ENCODE peak calls at places on chromosomes 1 and 21, in seven cellular contexts. F is small intestine, P is LNCaP clone FGC, T is SJSA1, N is left ventricle myocardium inferior, L is K562, H is body of pancreas. Z is an unnamed sample.

GRCh38 chr21:38359835-38360234 is 103.0 kb downstream of the KCNJ15 start:
- DNase-seq in H (no peak), L (no peak), F (no peak), N (no peak), P (no peak), T (no peak), Z (no peak)

GRCh38 chr21:42237577-42237976 is 18.6 kb downstream of the ABCG1 start:
- DNase-seq in N (no peak), L (no peak), T (no peak), F (no peak), H (no peak), P (no peak), Z (no peak)

GRCh38 chr1:14487671-14488070 is 110.8 kb upstream of the KAZN start:
- DNase-seq in L (no peak), F (no peak), T (no peak), N (no peak), P (no peak), H (no peak), Z (no peak)

GRCh38 chr1:114037952-114038867 is 58.9 kb downstream of the OLFML3 start:
- DNase-seq in L (no peak), F (no peak), N (no peak), T (no peak), H (no peak), P (no peak), Z (no peak)

GRCh38 chr21:25960423-25960822 is 210.1 kb downstream of the APP start:
- DNase-seq in P (no peak), F (no peak), N (no peak), L (no peak), H (no peak), T (no peak), Z (no peak)

GRCh38 chr1:46613661-46614603 is 2.7 kb downstream of the MOB3C start:
- DNase-seq in N (peak), P (no peak), H (peak), T (peak), L (peak), F (peak), Z (no peak)

GRCh38 chr1:23638786-23639241 is 52.8 kb upstream of the RPL11 start:
- DNase-seq in H (no peak), L (no peak), N (peak), P (no peak), T (no peak), F (no peak), Z (no peak)

GRCh38 chr1:222096883-222097282 is 355.0 kb upstream of the DUSP10 start:
- DNase-seq in T (no peak), F (no peak), P (no peak), H (no peak), N (no peak), L (no peak), Z (no peak)

GRCh38 chr1:47915677-47916353 is 81.4 kb downstream of the TRABD2B start:
- DNase-seq in N (no peak), F (no peak), L (no peak), H (no peak), P (no peak), T (no peak), Z (no peak)

GRCh38 chr1:31746687-31747086 is 17.5 kb downstream of the ADGRB2 start:
- DNase-seq in T (no peak), F (no peak), L (no peak), H (no peak), P (no peak), N (no peak), Z (no peak)

GRCh38 chr1:179287946-179288345 is 5.7 kb upstream of the SOAT1 start:
- DNase-seq in N (no peak), L (no peak), F (peak), P (peak), T (no peak), H (no peak), Z (no peak)

GRCh38 chr21:43292041-43292865 is 123.4 kb downstream of the CRYAA start:
- DNase-seq in L (no peak), H (no peak), P (no peak), N (peak), F (no peak), T (no peak), Z (no peak)

GRCh38 chr1:159441360-159441759 is 1.8 kb downstream of the OR10J1 start:
- DNase-seq in P (no peak), T (no peak), H (no peak), N (no peak), F (no peak), L (no peak), Z (no peak)

GRCh38 chr1:183993132-183993531 is 44.4 kb downstream of the COLGALT2 start:
- DNase-seq in T (no peak), P (no peak), F (no peak), L (no peak), N (no peak), H (no peak), Z (no peak)

GRCh38 chr1:11475718-11476117 is 3.2 kb upstream of the DISP3 start:
- DNase-seq in N (no peak), H (no peak), F (no peak), T (no peak), P (no peak), L (no peak), Z (no peak)

GRCh38 chr1:234981758-234982157 is 146.9 kb downstream of the TOMM20 start:
- DNase-seq in T (no peak), F (no peak), N (no peak), L (no peak), P (no peak), H (no peak), Z (no peak)
- H3K4me3 ChIP-seq in T (no peak), F (no peak), N (no peak), L (no peak), P (no peak), H (no peak), Z (no peak)

GRCh38 chr1:96840396-96840795 is 118.8 kb downstream of the PTBP2 start:
- DNase-seq in P (no peak), N (no peak), L (no peak), H (no peak), F (no peak), T (no peak), Z (no peak)
- H3K4me3 ChIP-seq in P (no peak), N (no peak), L (no peak), H (no peak), F (no peak), T (no peak), Z (no peak)

GRCh38 chr1:89609339-89609725 is 23.6 kb upstream of the LRRC8C start:
- DNase-seq in T (no peak), P (no peak), H (no peak), N (no peak), F (no peak), L (no peak), Z (no peak)
- H3K4me3 ChIP-seq in T (no peak), P (no peak), H (no peak), N (no peak), F (no peak), L (no peak), Z (no peak)

DNA sequence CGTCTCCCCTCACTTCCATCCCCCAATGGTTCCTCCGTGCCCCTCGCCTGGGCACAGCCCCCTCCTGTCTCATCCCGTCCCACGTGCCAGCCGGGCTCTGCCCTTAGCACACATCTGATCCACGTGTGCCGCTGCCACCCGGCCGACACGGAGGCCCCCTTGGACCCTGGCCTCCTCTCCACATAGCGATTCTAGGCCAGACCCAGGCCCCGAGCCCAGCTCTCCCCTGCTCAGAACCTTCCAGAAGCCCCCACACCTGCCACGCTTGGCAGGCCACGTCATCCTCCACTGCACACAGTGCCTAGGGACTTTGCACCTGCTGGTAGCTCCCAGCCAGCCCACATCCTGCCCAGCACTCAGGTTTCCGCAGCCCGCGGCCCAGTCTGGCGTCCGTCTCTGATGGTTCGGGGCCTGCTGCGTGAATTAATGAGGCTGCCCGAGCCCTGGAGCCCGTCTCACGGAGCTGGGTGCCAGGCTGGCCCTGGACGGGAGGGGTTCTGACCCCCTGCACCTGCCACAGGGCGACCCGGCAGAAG is 20.1 kb downstream of the PLCH2 start:
- DNase-seq in L (no peak), N (no peak), T (no peak), F (peak), P (no peak), H (no peak), Z (peak)
- H3K4me3 ChIP-seq in L (no peak), N (no peak), T (no peak), F (no peak), P (no peak), H (no peak), Z (no peak)

GRCh38 chr1:199789141-199789540 is 238.4 kb upstream of the NR5A2 start:
- DNase-seq in N (no peak), P (no peak), L (no peak), H (no peak), T (no peak), F (no peak), Z (no peak)

GRCh38 chr1:199786695-199787094 is 240.8 kb upstream of the NR5A2 start:
- DNase-seq in F (peak), N (no peak), T (no peak), L (no peak), H (peak), P (no peak), Z (no peak)

GRCh38 chr1:199792874-199793273 is 234.6 kb upstream of the NR5A2 start:
- DNase-seq in L (no peak), H (no peak), P (no peak), N (no peak), F (no peak), T (no peak), Z (no peak)

GRCh38 chr1:199794105-199794863 is 233.2 kb upstream of the NR5A2 start:
- DNase-seq in P (no peak), T (no peak), L (no peak), F (no peak), H (peak), N (no peak), Z (no peak)

DNA sequence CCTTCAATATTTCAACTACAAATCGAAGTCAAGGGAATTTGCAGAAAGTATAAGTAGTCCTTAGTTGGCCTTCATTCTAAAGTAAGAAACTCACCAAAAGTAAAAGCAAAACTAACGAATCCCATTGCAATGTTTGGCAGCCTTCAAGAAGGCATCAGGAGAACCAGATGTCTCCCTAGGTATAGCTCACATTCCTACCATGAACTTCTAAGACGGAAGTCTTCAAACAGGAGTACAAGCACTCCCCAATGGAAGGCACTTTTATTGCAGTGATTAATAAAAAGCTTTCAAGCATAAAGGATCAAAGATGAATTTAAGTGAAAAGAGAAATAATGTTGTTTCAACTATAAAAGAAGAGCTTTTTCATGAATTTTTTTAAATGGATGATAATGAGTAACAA is 236.0 kb upstream of the NR5A2 start:
- DNase-seq in H (no peak), P (no peak), F (no peak), N (no peak), T (no peak), L (no peak), Z (no peak)
- H3K4me3 ChIP-seq in H (no peak), P (no peak), F (no peak), N (no peak), T (no peak), L (no peak), Z (no peak)

DNA sequence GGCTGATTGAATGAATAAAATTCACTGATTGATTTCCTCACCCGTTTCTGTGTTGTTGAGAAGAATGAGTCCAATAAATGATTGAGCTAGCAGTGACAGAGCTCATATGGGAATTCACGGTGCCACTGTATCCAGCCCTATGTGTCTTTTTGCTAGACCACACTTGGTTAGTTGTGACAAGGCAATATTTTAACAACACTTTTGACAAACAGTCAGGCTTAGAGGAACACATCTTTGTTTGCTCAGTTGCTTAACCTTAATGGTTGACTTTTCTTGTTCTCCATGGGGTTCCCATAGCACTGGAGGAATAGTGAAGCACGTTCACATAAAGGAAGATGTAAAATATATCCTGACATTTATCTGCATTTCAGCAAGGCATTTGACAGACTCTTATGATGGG is 273.9 kb upstream of the DEPDC1 start:
- DNase-seq in L (no peak), P (no peak), T (no peak), F (no peak), H (no peak), N (no peak), Z (no peak)
- H3K4me3 ChIP-seq in L (no peak), P (no peak), T (no peak), F (no peak), H (no peak), N (no peak), Z (no peak)

GRCh38 chr1:54850082-54850730 is 36.8 kb downstream of the DHCR24 start:
- DNase-seq in P (no peak), T (peak), N (no peak), F (no peak), L (no peak), H (no peak), Z (no peak)
- H3K4me3 ChIP-seq in P (no peak), T (no peak), N (no peak), F (no peak), L (no peak), H (no peak), Z (no peak)

GRCh38 chr1:119744598-119744942 is 24.1 kb downstream of the HMGCS2 start:
- DNase-seq in H (no peak), L (no peak), N (no peak), P (no peak), F (no peak), T (no peak), Z (no peak)

GRCh38 chr1:119745034-119745433 is 23.7 kb downstream of the HMGCS2 start:
- DNase-seq in F (no peak), T (no peak), L (no peak), P (no peak), N (no peak), H (no peak), Z (no peak)

GRCh38 chr1:119747451-119747850 is 21.3 kb downstream of the HMGCS2 start:
- DNase-seq in P (no peak), H (no peak), T (no peak), L (no peak), F (no peak), N (no peak), Z (no peak)

GRCh38 chr1:119743776-119744597 is 24.7 kb downstream of the HMGCS2 start:
- DNase-seq in T (peak), N (peak), P (peak), L (peak), F (peak), H (peak), Z (peak)

DNA sequence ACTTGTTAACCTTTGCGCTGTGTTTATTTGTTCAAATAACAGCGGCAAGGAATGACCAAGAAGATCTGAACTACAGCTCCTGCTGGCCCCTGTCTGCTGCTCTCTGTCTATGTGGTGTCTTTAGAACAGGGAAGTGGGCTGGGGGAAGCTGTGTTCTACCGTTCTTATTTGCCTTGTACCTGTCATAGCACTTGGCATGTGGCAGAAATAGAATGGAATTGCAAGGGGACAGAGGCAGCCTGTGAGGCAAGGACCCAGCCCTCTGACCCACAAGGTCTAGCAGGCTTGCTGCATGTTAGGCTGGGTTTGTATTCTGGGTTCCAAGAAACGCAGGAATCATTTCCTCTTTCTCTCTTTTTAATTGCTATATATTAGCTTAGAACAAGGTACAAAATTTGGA is 20.7 kb downstream of the HMGCS2 start:
- DNase-seq in T (no peak), N (no peak), L (no peak), H (no peak), F (no peak), P (no peak), Z (no peak)
- H3K4me3 ChIP-seq in T (no peak), N (no peak), L (no peak), H (no peak), F (no peak), P (no peak), Z (no peak)